ENCODE peak calls at places on chromosomes 2 and 18, in nine cellular contexts. H is stimulated activated CD4-positive, alpha-beta T cell treated with anti-CD3 and anti-CD28 coated beads, TNF-alpha, amount 100 ng/mL, for 1 hour; M is kidney tubule cell; F is posterior vena cava; D is H9; G is B cell; R is NCI-H146; O is substantia nigra; C is fibroblast of pulmonary artery. Z is an unnamed sample.

GRCh38 chr2:64581777-64582539 is 57.8 kb downstream of the AFTPH start:
- DNase-seq in H (no peak), M (no peak), F (no peak), D (no peak), G (no peak), R (peak), O (no peak), C (no peak), Z (no peak)

GRCh38 chr2:12658287-12658945 is 58.3 kb upstream of the TRIB2 start:
- DNase-seq in H (no peak), M (no peak), F (no peak), D (no peak), G (no peak), R (no peak), O (no peak), C (no peak), Z (no peak)

GRCh38 chr2:83054751-83055150 is 1404.3 kb downstream of the SUCLG1 start:
- DNase-seq in H (no peak), M (peak), F (no peak), D (no peak), G (no peak), R (no peak), O (no peak), C (no peak), Z (no peak)

GRCh38 chr2:43777306-43777926 is 3.6 kb downstream of the DYNC2LI1 start:
- DNase-seq in H (no peak), M (no peak), F (no peak), D (no peak), G (no peak), R (no peak), O (no peak), C (no peak), Z (no peak)

GRCh38 chr2:45935791-45936622 is 284.5 kb downstream of the PRKCE start:
- DNase-seq in H (no peak), M (peak), F (peak), D (peak), G (peak), R (peak), O (peak), C (peak), Z (peak)

GRCh38 chr2:32009479-32010256 is 1.1 kb downstream of the MEMO1 start:
- DNase-seq in H (no peak), M (peak), F (peak), D (peak), G (peak), R (peak), O (no peak), C (peak), Z (no peak)

GRCh38 chr18:72965616-72966015 is 97.8 kb upstream of the NETO1 start:
- DNase-seq in H (no peak), M (no peak), F (no peak), D (no peak), G (no peak), R (no peak), O (no peak), C (no peak), Z (no peak)

GRCh38 chr2:159890945-159891588 is 93.1 kb upstream of the CD302 start:
- DNase-seq in H (no peak), M (no peak), F (no peak), D (no peak), G (no peak), R (no peak), O (no peak), C (no peak), Z (no peak)

GRCh38 chr2:239398536-239398935 is 2.3 kb downstream of the HDAC4 start:
- DNase-seq in H (no peak), M (no peak), F (peak), D (peak), G (no peak), R (no peak), O (no peak), C (no peak), Z (no peak)

GRCh38 chr18:63971320-63972071 is 1.6 kb downstream of the SERPINB8 start:
- DNase-seq in H (no peak), M (peak), F (no peak), D (no peak), G (no peak), R (peak), O (no peak), C (no peak), Z (no peak)

GRCh38 chr2:104872866-104873688 is 19.2 kb downstream of the POU3F3 start:
- DNase-seq in H (no peak), M (peak), F (peak), D (peak), G (peak), R (peak), O (peak), C (peak), Z (peak)

GRCh38 chr2:215529271-215529670 is 93.4 kb upstream of the FN1 start:
- DNase-seq in H (no peak), M (peak), F (no peak), D (no peak), G (no peak), R (no peak), O (no peak), C (peak), Z (no peak)

GRCh38 chr18:79434611-79435010 is 38.9 kb downstream of the NFATC1 start:
- DNase-seq in H (no peak), M (no peak), F (no peak), D (no peak), G (no peak), R (no peak), O (no peak), C (no peak), Z (no peak)

GRCh38 chr2:98385050-98385699 is 38.9 kb downstream of the CNGA3 start:
- DNase-seq in H (peak), M (peak), F (peak), D (peak), G (peak), R (peak), O (no peak), C (peak), Z (peak)

GRCh38 chr2:217220228-217221013 is 360.6 kb upstream of the TNP1 start:
- DNase-seq in H (no peak), M (no peak), F (no peak), D (no peak), G (no peak), R (no peak), O (no peak), C (peak), Z (no peak)

GRCh38 chr2:144703852-144704324 is 184.0 kb upstream of the ZEB2 start:
- DNase-seq in H (no peak), M (peak), F (no peak), D (no peak), G (peak), R (no peak), O (no peak), C (peak), Z (peak)

GRCh38 chr2:213246665-213247281 is 37.5 kb upstream of the SPAG16 start:
- DNase-seq in H (peak), M (peak), F (no peak), D (no peak), G (peak), R (peak), O (no peak), C (peak), Z (peak)

GRCh38 chr2:46323671-46324207 is 26.5 kb downstream of the EPAS1 start:
- DNase-seq in H (no peak), M (no peak), F (no peak), D (no peak), G (no peak), R (no peak), O (no peak), C (no peak), Z (peak)

GRCh38 chr2:76953733-76954347 is 568.3 kb downstream of the LRRTM4 start:
- DNase-seq in H (no peak), M (peak), F (no peak), D (peak), G (peak), R (peak), O (no peak), C (peak), Z (peak)

GRCh38 chr2:231671617-231672350 is 36.5 kb upstream of the PTMA start:
- DNase-seq in H (no peak), M (no peak), F (no peak), D (no peak), G (peak), R (no peak), O (no peak), C (no peak), Z (no peak)

GRCh38 chr2:85435220-85435958 is 16.9 kb downstream of the SH2D6 start:
- DNase-seq in H (no peak), M (peak), F (no peak), D (no peak), G (peak), R (no peak), O (no peak), C (no peak), Z (no peak)

GRCh38 chr18:49178736-49179135 is 228.0 kb upstream of the SMAD7 start:
- DNase-seq in H (no peak), M (peak), F (no peak), D (no peak), G (peak), R (peak), O (no peak), C (peak), Z (no peak)

GRCh38 chr2:190477563-190478454 is 56.7 kb downstream of the NEMP2 start:
- DNase-seq in H (no peak), M (no peak), F (no peak), D (no peak), G (no peak), R (no peak), O (peak), C (no peak), Z (no peak)

GRCh38 chr2:192126426-192126825 is 68.3 kb downstream of the TMEFF2 start:
- DNase-seq in H (no peak), M (peak), F (no peak), D (no peak), G (no peak), R (no peak), O (no peak), C (no peak), Z (no peak)

GRCh38 chr2:142291964-142292363 is 161.1 kb upstream of the LRP1B start:
- DNase-seq in H (no peak), M (peak), F (no peak), D (no peak), G (no peak), R (no peak), O (no peak), C (no peak), Z (no peak)

GRCh38 chr2:5849596-5849995 is 157.4 kb downstream of the SOX11 start:
- DNase-seq in H (no peak), M (peak), F (no peak), D (no peak), G (no peak), R (peak), O (no peak), C (no peak), Z (no peak)

GRCh38 chr2:202127793-202128215 is 54.7 kb downstream of the KIAA2012 start:
- DNase-seq in H (no peak), M (no peak), F (no peak), D (no peak), G (no peak), R (no peak), O (no peak), C (no peak), Z (no peak)

GRCh38 chr18:42617086-42617725 is 498.3 kb downstream of the RIT2 start:
- DNase-seq in H (no peak), M (no peak), F (no peak), D (no peak), G (no peak), R (peak), O (no peak), C (peak), Z (no peak)

GRCh38 chr2:199775297-199775696 is 75.7 kb downstream of the FTCDNL1 start:
- DNase-seq in H (no peak), M (no peak), F (no peak), D (no peak), G (no peak), R (no peak), O (no peak), C (no peak), Z (no peak)

GRCh38 chr18:24432618-24433017 is 6.1 kb downstream of the IMPACT start:
- DNase-seq in H (no peak), M (no peak), F (no peak), D (no peak), G (no peak), R (no peak), O (no peak), C (no peak), Z (no peak)

Z was measured in H4.